ENCODE peak calls at places on chromosomes 5 and 9, in five cellular contexts. Y is cardiac muscle cell, K is Peyer's patch, J is iPS DF 6.9, R is astrocyte. D is an unnamed sample. For H3K27me3 and H3K4me1, the result is how much of the 10 kb centered on the place peaks cover.

GRCh38 chr5:68543212-68543611 is 327.7 kb downstream of the PIK3R1 start:
- DNase-seq in Y (peak), K (no peak), J (no peak), R (no peak), D (no peak)

GRCh38 chr5:67607958-67608357 is 411.4 kb upstream of the CD180 start:
- DNase-seq in Y (no peak), K (no peak), J (no peak), R (no peak), D (no peak)

GRCh38 chr9:108786756-108787663 is 68.8 kb downstream of the ACTL7B start:
- DNase-seq in Y (peak), K (no peak), J (no peak), R (peak), D (no peak)

GRCh38 chr9:77176106-77176505 is 1.2 kb upstream of the VPS13A start:
- DNase-seq in Y (no peak), K (no peak), J (no peak), R (no peak), D (no peak)

GRCh38 chr5:141910271-141910673 is 13.4 kb upstream of the DELE1 start:
- DNase-seq in Y (no peak), K (no peak), J (no peak), R (no peak), D (peak)

GRCh38 chr5:50709471-50709870 is 43.0 kb downstream of the PARP8 start:
- DNase-seq in Y (peak), K (no peak), J (no peak), R (peak), D (no peak)

GRCh38 chr5:175696139-175696854 is 38.4 kb downstream of the HRH2 start:
- DNase-seq in Y (peak), K (peak), J (peak), R (no peak), D (peak)

GRCh38 chr9:78563269-78563668 is 266.3 kb downstream of the PSAT1 start:
- DNase-seq in Y (no peak), K (no peak), J (no peak), R (no peak), D (no peak)

GRCh38 chr9:19104528-19105282 is 2.0 kb upstream of the HAUS6 start:
- DNase-seq in Y (no peak), K (no peak), J (no peak), R (no peak), D (no peak)

GRCh38 chr5:138975098-138975847 is 100.1 kb upstream of the LRRTM2 start:
- DNase-seq in Y (peak), K (no peak), J (no peak), R (peak), D (peak)

GRCh38 chr5:133400831-133401351 is 211.4 kb downstream of the FSTL4 start:
- DNase-seq in Y (no peak), K (no peak), J (no peak), R (no peak), D (no peak)

GRCh38 chr5:159331099-159331973 is 1.0 kb upstream of the IL12B start:
- DNase-seq in Y (peak), K (peak), J (no peak), R (no peak), D (peak)

GRCh38 chr5:72156921-72157320 is 49.6 kb downstream of the MAP1B start:
- DNase-seq in Y (peak), K (no peak), J (no peak), R (peak), D (no peak)

GRCh38 chr5:158537343-158537742 is 562.4 kb downstream of the EBF1 start:
- DNase-seq in Y (no peak), K (no peak), J (no peak), R (no peak), D (no peak)

DNA sequence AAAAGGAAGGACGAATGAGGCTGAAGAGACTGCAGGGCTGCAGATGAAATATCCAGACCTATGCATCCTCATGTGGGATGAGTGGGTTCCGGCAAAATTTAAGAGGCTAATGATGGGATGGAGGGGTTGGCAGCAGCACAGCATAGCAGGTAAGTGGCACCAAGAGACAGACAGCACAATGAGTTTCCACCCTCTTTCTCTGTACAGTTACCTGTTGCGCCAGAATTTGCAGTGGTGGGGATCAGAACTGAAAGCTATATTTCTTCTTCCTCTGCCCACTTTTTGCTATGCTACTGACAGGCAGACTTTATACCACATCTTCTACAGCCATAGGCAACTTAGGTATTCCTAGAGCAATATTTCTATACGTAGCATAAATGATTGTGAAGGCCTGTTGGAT is 227.0 kb downstream of the EPB41L4A start:
- DNase-seq in Y (no peak), K (no peak), J (no peak), R (no peak), D (no peak)
- H3K27me3 ChIP-seq in Y (under half), K (under half), J (under half), R (under half), D (under half)

GRCh38 chr9:120893917-120894316 is 16.9 kb upstream of the PHF19 start:
- DNase-seq in Y (no peak), K (no peak), J (no peak), R (no peak), D (no peak)

GRCh38 chr9:120893585-120893857 is 16.5 kb upstream of the PHF19 start:
- DNase-seq in Y (no peak), K (no peak), J (no peak), R (peak), D (no peak)

GRCh38 chr9:120892177-120892747 is 15.3 kb upstream of the PHF19 start:
- DNase-seq in Y (no peak), K (no peak), J (no peak), R (no peak), D (no peak)

GRCh38 chr9:120891255-120891954 is 14.4 kb upstream of the PHF19 start:
- DNase-seq in Y (no peak), K (peak), J (no peak), R (no peak), D (no peak)

DNA sequence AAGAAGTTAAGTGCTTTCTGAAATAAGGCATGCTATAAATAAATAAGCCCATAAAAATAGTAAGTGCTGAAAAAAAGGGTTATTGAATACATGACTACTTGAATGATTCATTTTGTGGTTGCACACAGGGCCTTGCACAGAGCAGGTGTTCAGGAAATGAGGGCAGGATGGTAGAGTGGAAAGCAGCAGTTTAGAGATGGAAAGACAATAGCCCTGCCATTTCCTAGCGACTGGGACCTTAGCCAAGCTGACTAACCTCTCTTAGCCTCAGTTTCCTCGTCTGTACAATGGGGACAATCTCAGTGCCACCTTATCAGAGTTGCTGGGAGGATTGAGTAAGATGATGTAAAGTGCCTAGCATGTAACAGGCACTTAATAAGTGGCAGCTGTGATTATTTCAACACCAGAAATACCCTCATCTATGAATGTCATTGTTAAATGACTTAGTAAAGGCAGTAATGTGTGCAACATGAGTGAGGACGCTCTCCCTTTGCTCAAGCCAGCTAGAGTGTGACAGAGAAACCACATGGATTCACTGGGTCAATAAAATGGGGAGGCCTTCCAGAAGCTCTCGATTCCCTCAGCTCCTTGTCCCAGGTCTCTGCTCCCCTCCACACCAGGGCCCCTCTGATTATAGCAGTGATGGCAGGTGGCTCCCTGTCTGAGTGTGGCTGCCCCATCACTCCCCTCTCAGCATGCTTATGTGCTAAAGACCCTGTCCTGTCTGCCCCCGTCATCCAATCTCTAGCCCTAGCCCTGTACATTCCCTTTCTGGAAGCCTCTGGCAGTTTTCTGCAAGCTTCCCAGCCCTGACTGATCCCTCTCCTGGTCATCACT is 16.0 kb upstream of the PHF19 start:
- DNase-seq in Y (peak), K (peak), J (no peak), R (peak), D (no peak)
- H3K27ac ChIP-seq in Y (no peak), K (peak), J (no peak), R (no peak), D (no peak)

GRCh38 chr5:32270178-32270577 is 42.6 kb downstream of the MTMR12 start:
- DNase-seq in Y (no peak), K (no peak), J (no peak), R (no peak), D (no peak)

GRCh38 chr5:32272746-32273145 is 40.0 kb downstream of the MTMR12 start:
- DNase-seq in Y (no peak), K (no peak), J (no peak), R (no peak), D (no peak)

GRCh38 chr5:32274548-32275420 is 38.0 kb downstream of the MTMR12 start:
- DNase-seq in Y (peak), K (no peak), J (no peak), R (no peak), D (no peak)

GRCh38 chr5:32275421-32275765 is 37.3 kb downstream of the MTMR12 start:
- DNase-seq in Y (no peak), K (no peak), J (no peak), R (no peak), D (no peak)

GRCh38 chr5:32270946-32271345 is 41.8 kb downstream of the MTMR12 start:
- DNase-seq in Y (no peak), K (no peak), J (no peak), R (no peak), D (no peak)
- H3K4me1 ChIP-seq in Y (under half), K (under half), J (under half), R (under half), D (under half)

DNA sequence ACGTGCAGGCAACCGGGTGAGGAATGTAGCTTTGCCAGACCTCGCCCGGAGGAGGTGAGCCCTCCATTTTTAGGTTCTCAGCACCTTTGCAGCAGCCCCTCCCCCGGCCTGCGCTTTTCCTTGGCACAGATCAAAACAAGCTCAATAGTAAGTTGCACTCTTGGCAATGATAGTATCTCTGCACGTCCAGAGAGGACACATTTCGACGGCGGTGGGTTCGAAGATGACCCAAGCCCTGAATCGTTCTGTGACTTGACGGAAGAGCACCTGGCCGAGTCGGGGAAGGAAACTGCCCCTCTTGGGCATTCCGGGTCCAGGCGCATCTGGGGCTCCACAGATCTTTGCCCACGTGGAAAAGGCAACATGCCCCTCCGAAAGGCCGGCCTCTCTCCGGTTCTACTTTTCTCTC is 904 bp downstream of the GDNF start:
- DNase-seq in Y (no peak), K (no peak), J (no peak), R (no peak), D (no peak)
- H3K27me3 ChIP-seq in Y (half or more), K (under half), J (half or more), R (under half), D (half or more)

GRCh38 chr9:134361843-134362414 is 35.7 kb downstream of the RXRA start:
- DNase-seq in Y (no peak), K (no peak), J (no peak), R (no peak), D (no peak)
- H3K27ac ChIP-seq in Y (no peak), K (no peak), J (no peak), R (no peak), D (no peak)

GRCh38 chr9:70043285-70043684 is 363 bp upstream of the MAMDC2 start:
- DNase-seq in Y (no peak), K (no peak), J (no peak), R (no peak), D (no peak)

GRCh38 chr9:70042461-70043215 is 1.0 kb upstream of the MAMDC2 start:
- DNase-seq in Y (no peak), K (no peak), J (no peak), R (no peak), D (no peak)

GRCh38 chr9:70045452-70045851 is 1.8 kb downstream of the MAMDC2 start:
- DNase-seq in Y (no peak), K (no peak), J (no peak), R (no peak), D (no peak)

GRCh38 chr9:70044450-70045307 is 1.0 kb downstream of the MAMDC2 start:
- DNase-seq in Y (peak), K (no peak), J (no peak), R (peak), D (no peak)

DNA sequence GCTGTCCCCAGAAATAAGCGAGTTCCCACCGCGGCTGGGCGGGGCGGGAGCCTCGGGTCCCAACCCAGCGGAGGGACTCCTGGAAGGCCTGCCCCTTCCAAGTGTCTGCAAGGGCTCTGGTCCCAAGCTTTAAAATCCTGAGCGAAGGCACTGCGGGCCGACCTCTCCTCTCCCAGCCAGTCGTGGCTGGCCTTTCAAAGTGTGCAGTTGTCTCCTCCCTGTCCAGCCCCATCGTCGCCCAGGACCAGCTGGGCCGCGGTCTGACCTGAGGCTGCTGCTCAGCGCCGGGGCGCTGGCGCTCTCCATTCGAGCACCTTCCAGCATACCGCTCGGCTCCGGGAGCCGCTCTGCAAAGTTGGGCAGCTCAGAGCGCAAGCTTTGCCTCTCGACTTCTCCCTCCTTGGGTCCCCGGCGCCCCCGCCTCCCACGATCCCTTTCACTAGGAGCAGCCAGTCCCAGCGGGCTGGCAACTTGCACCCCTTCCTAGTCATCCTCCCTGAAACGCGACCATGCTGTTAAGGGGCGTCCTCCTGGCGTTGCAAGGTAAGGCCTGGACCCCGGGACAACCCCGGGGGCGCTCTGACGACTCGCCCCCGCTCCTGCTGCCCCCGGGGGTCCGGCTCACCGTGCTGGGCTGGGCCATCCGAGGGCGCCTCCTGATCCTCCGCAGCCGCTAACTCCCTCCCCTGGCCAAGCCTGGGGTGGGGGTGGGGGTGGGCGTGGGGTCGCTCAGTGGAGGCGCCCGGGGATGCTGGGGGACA is at the start of gene MAMDC2:
- DNase-seq in Y (peak), K (no peak), J (no peak), R (peak), D (peak)
- H3K4me1 ChIP-seq in Y (under half), K (under half), J (under half), R (under half), D (under half)

D was measured in heart left ventricle.